ENCODE peak calls at places on chromosomes 3 and 15, in ten cellular contexts. J is Calu3; Y is frontal cortex; H is SHP77; P is left cardiac atrium; G is adrenal gland; T is HCEC 1CT; A is keratinocyte; B is GM10248; Q is stimulated activated naive B cell treated with anti-CD40 and anti-IgM and Interleukin-4, amounts not matched to agents 10 μg/mL and 1 μg/mL and 100 μg/mL, for 72 hours. F is an unnamed sample.

GRCh38 chr15:73051402-73051810 is 857 bp upstream of the NEO1 start:
- DNase-seq in J (peak), Y (no peak), H (no peak), P (no peak), G (peak), T (no peak), A (no peak), B (no peak), Q (no peak), F (no peak)

GRCh38 chr3:30231277-30232141 is 374.9 kb upstream of the TGFBR2 start:
- DNase-seq in J (no peak), Y (no peak), H (no peak), P (no peak), G (no peak), T (no peak), A (no peak), B (no peak), Q (no peak), F (no peak)

GRCh38 chr15:75335705-75336355 is at the start of gene COMMD4:
- DNase-seq in J (peak), Y (peak), H (peak), P (peak), G (peak), T (peak), A (peak), B (peak), Q (peak), F (peak)

GRCh38 chr3:123167686-123168085 is 34.1 kb upstream of the SEC22A start:
- DNase-seq in J (no peak), Y (no peak), H (no peak), P (no peak), G (no peak), T (no peak), A (no peak), B (no peak), Q (no peak), F (no peak)

GRCh38 chr15:43370310-43370974 is 401 bp downstream of the ZSCAN29 start:
- DNase-seq in J (no peak), Y (peak), H (no peak), P (peak), G (peak), T (peak), A (no peak), B (no peak), Q (no peak), F (peak)

GRCh38 chr15:93825721-93826120 is 405.6 kb upstream of the MCTP2 start:
- DNase-seq in J (no peak), Y (no peak), H (no peak), P (no peak), G (no peak), T (no peak), A (no peak), B (no peak), Q (no peak), F (no peak)

GRCh38 chr15:73924258-73924921 is 1.9 kb upstream of the LOXL1 start:
- DNase-seq in J (peak), Y (peak), H (no peak), P (peak), G (peak), T (peak), A (no peak), B (no peak), Q (no peak), F (no peak)

GRCh38 chr3:69250014-69250413 is 127.6 kb upstream of the LMOD3 start:
- DNase-seq in J (peak), Y (peak), H (no peak), P (no peak), G (no peak), T (no peak), A (no peak), B (no peak), Q (no peak), F (no peak)

GRCh38 chr3:42752961-42753360 is 20.1 kb downstream of the CCDC13 start:
- DNase-seq in J (no peak), Y (no peak), H (no peak), P (no peak), G (no peak), T (no peak), A (no peak), B (no peak), Q (no peak), F (no peak)

GRCh38 chr3:111498022-111498421 is 44.0 kb upstream of the CD96 start:
- DNase-seq in J (no peak), Y (no peak), H (no peak), P (no peak), G (no peak), T (no peak), A (no peak), B (no peak), Q (no peak), F (no peak)

GRCh38 chr3:64023861-64024223 is 548 bp upstream of the PSMD6 start:
- DNase-seq in J (no peak), Y (no peak), H (no peak), P (no peak), G (no peak), T (no peak), A (no peak), B (no peak), Q (no peak), F (no peak)

GRCh38 chr3:171049831-171050444 is 23.4 kb upstream of the SLC2A2 start:
- DNase-seq in J (peak), Y (peak), H (peak), P (peak), G (peak), T (peak), A (no peak), B (peak), Q (peak), F (peak)

GRCh38 chr15:66484539-66485112 is 12.9 kb downstream of the SNAPC5 start:
- DNase-seq in J (no peak), Y (no peak), H (no peak), P (no peak), G (no peak), T (no peak), A (no peak), B (peak), Q (no peak), F (no peak)

GRCh38 chr3:113167929-113168771 is 43.2 kb upstream of the BOC start:
- DNase-seq in J (no peak), Y (no peak), H (peak), P (no peak), G (no peak), T (no peak), A (no peak), B (no peak), Q (no peak), F (no peak)

GRCh38 chr15:85125056-85125661 is 143.5 kb downstream of the PDE8A start:
- DNase-seq in J (peak), Y (no peak), H (no peak), P (no peak), G (no peak), T (peak), A (peak), B (no peak), Q (no peak), F (no peak)

GRCh38 chr15:69861331-69862171 is 236.2 kb downstream of the TLE3 start:
- DNase-seq in J (no peak), Y (no peak), H (no peak), P (no peak), G (no peak), T (no peak), A (no peak), B (no peak), Q (no peak), F (no peak)

GRCh38 chr3:46713898-46714552 is 3.6 kb downstream of the PRSS50 start:
- DNase-seq in J (peak), Y (no peak), H (no peak), P (no peak), G (no peak), T (no peak), A (no peak), B (peak), Q (peak), F (peak)

GRCh38 chr15:47363653-47364052 is 353.7 kb upstream of the SEMA6D start:
- DNase-seq in J (no peak), Y (no peak), H (no peak), P (no peak), G (no peak), T (no peak), A (no peak), B (no peak), Q (no peak), F (no peak)

GRCh38 chr3:42023380-42023779 is 61.5 kb upstream of the ULK4 start:
- DNase-seq in J (no peak), Y (no peak), H (no peak), P (no peak), G (no peak), T (no peak), A (no peak), B (no peak), Q (no peak), F (no peak)

GRCh38 chr3:42655331-42655888 is 1.9 kb downstream of the ZBTB47 start:
- DNase-seq in J (no peak), Y (peak), H (no peak), P (peak), G (peak), T (no peak), A (no peak), B (peak), Q (no peak), F (peak)

GRCh38 chr15:43920201-43920600 is 93.4 kb downstream of the WDR76 start:
- DNase-seq in J (no peak), Y (no peak), H (no peak), P (no peak), G (no peak), T (no peak), A (no peak), B (no peak), Q (no peak), F (no peak)

GRCh38 chr15:33500432-33500831 is 189.7 kb downstream of the RYR3 start:
- DNase-seq in J (no peak), Y (no peak), H (no peak), P (no peak), G (no peak), T (no peak), A (no peak), B (no peak), Q (no peak), F (no peak)

GRCh38 chr3:134374791-134375541 is 719 bp upstream of the AMOTL2 start:
- DNase-seq in J (peak), Y (no peak), H (no peak), P (peak), G (peak), T (no peak), A (no peak), B (no peak), Q (no peak), F (no peak)

GRCh38 chr15:74954515-74954914 is 2.1 kb downstream of the RPP25 start:
- DNase-seq in J (no peak), Y (no peak), H (no peak), P (peak), G (peak), T (no peak), A (no peak), B (no peak), Q (no peak), F (no peak)

GRCh38 chr15:38853608-38854007 is 289.0 kb upstream of the RASGRP1 start:
- DNase-seq in J (peak), Y (no peak), H (no peak), P (no peak), G (no peak), T (peak), A (no peak), B (peak), Q (peak), F (peak)

GRCh38 chr3:133328373-133328772 is 71.5 kb upstream of the BFSP2 start:
- DNase-seq in J (no peak), Y (no peak), H (no peak), P (no peak), G (no peak), T (no peak), A (no peak), B (no peak), Q (no peak), F (no peak)

GRCh38 chr3:186182850-186183249 is 74.0 kb upstream of the ETV5 start:
- DNase-seq in J (no peak), Y (no peak), H (no peak), P (no peak), G (no peak), T (no peak), A (no peak), B (no peak), Q (no peak), F (no peak)

GRCh38 chr15:88792342-88793282 is 10.6 kb upstream of the ACAN start:
- DNase-seq in J (no peak), Y (no peak), H (no peak), P (no peak), G (no peak), T (no peak), A (no peak), B (no peak), Q (no peak), F (no peak)

GRCh38 chr3:89447244-89447643 is 339.8 kb downstream of the EPHA3 start:
- DNase-seq in J (no peak), Y (no peak), H (no peak), P (no peak), G (no peak), T (no peak), A (no peak), B (no peak), Q (no peak), F (no peak)

GRCh38 chr3:159536876-159537275 is 451.8 kb upstream of the IL12A start:
- DNase-seq in J (no peak), Y (no peak), H (no peak), P (no peak), G (no peak), T (no peak), A (no peak), B (no peak), Q (no peak), F (no peak)

GRCh38 chr3:161069441-161070251 is 35.5 kb downstream of the B3GALNT1 start:
- DNase-seq in J (peak), Y (no peak), H (peak), P (no peak), G (no peak), T (peak), A (peak), B (peak), Q (peak), F (peak)

GRCh38 chr15:47934342-47934741 is 186.4 kb upstream of the SLC24A5 start:
- DNase-seq in J (no peak), Y (no peak), H (no peak), P (no peak), G (no peak), T (no peak), A (no peak), B (no peak), Q (no peak), F (no peak)

GRCh38 chr3:10198761-10199688 is 34.3 kb downstream of the IRAK2 start:
- DNase-seq in J (peak), Y (no peak), H (no peak), P (peak), G (no peak), T (peak), A (peak), B (peak), Q (peak), F (peak)

F was measured in GM20000.